ENCODE peak calls at places on chromosome 22, in seven cellular contexts. D, G, M, H, Q, S and T are unnamed samples.

GRCh38 chr22:45584121-45584570 is 81.5 kb downstream of the FBLN1 start:
- DNase-seq in D (no peak), G (no peak), M (peak), H (no peak), Q (no peak), S (no peak), T (peak)

GRCh38 chr22:41560095-41560487 is 719 bp upstream of the CSDC2 start:
- DNase-seq in D (no peak), G (no peak), M (no peak), H (no peak), Q (no peak), S (no peak), T (no peak)

GRCh38 chr22:20035375-20036084 is 14.6 kb downstream of the TANGO2 start:
- DNase-seq in D (no peak), G (no peak), M (no peak), H (no peak), Q (no peak), S (no peak), T (no peak)

GRCh38 chr22:39215070-39215396 is 29.7 kb downstream of the PDGFB start:
- DNase-seq in D (no peak), G (no peak), M (no peak), H (peak), Q (no peak), S (no peak), T (no peak)

GRCh38 chr22:40178417-40179409 is 988 bp downstream of the TNRC6B start:
- DNase-seq in D (no peak), G (no peak), M (no peak), H (peak), Q (no peak), S (peak), T (no peak)

GRCh38 chr22:29255064-29255621 is 12.6 kb downstream of the RHBDD3 start:
- DNase-seq in D (no peak), G (no peak), M (no peak), H (no peak), Q (no peak), S (no peak), T (no peak)

GRCh38 chr22:35587447-35587870 is 29.7 kb downstream of the MB start:
- DNase-seq in D (no peak), G (no peak), M (no peak), H (no peak), Q (no peak), S (no peak), T (no peak)

GRCh38 chr22:46574438-46574992 is 37.1 kb upstream of the CELSR1 start:
- DNase-seq in D (no peak), G (no peak), M (no peak), H (no peak), Q (no peak), S (no peak), T (no peak)

GRCh38 chr22:19109198-19110063 is 12.8 kb downstream of the DGCR2 start:
- DNase-seq in D (peak), G (peak), M (no peak), H (peak), Q (no peak), S (no peak), T (no peak)

GRCh38 chr22:24305260-24305692 is 34.6 kb downstream of the SPECC1L start:
- DNase-seq in D (no peak), G (no peak), M (no peak), H (no peak), Q (no peak), S (no peak), T (no peak)

GRCh38 chr22:36220457-36220921 is 18.8 kb downstream of the APOL2 start:
- DNase-seq in D (no peak), G (no peak), M (no peak), H (no peak), Q (no peak), S (no peak), T (peak)

GRCh38 chr22:45997077-45997774 is 20.3 kb upstream of the WNT7B start:
- DNase-seq in D (peak), G (no peak), M (peak), H (no peak), Q (no peak), S (peak), T (peak)

GRCh38 chr22:40385041-40385782 is 14.8 kb downstream of the SGSM3 start:
- DNase-seq in D (no peak), G (peak), M (no peak), H (no peak), Q (no peak), S (no peak), T (no peak)

GRCh38 chr22:24962094-24962493 is 9.6 kb downstream of the KIAA1671 start:
- DNase-seq in D (no peak), G (no peak), M (no peak), H (no peak), Q (no peak), S (no peak), T (no peak)

GRCh38 chr22:50082961-50083461 is 2.2 kb downstream of the MLC1 start:
- DNase-seq in D (no peak), G (no peak), M (no peak), H (no peak), Q (no peak), S (no peak), T (no peak)

GRCh38 chr22:21449531-21450319 is 17.5 kb upstream of the TMEM191C start:
- DNase-seq in D (no peak), G (no peak), M (no peak), H (peak), Q (no peak), S (peak), T (no peak)

GRCh38 chr22:19755145-19755710 is 5.3 kb upstream of the TBX1 start:
- DNase-seq in D (no peak), G (no peak), M (no peak), H (no peak), Q (no peak), S (no peak), T (no peak)

GRCh38 chr22:40310081-40310770 is 36.1 kb upstream of the ADSL start:
- DNase-seq in D (peak), G (no peak), M (no peak), H (no peak), Q (no peak), S (no peak), T (peak)

GRCh38 chr22:21941921-21942320 is 10.7 kb downstream of the PPM1F start:
- DNase-seq in D (no peak), G (no peak), M (no peak), H (no peak), Q (no peak), S (no peak), T (no peak)

GRCh38 chr22:38415046-38415445 is 40.0 kb downstream of the KCNJ4 start:
- DNase-seq in D (no peak), G (no peak), M (no peak), H (peak), Q (no peak), S (no peak), T (no peak)

GRCh38 chr22:47067331-47067890 is 305.0 kb downstream of the TBC1D22A start:
- DNase-seq in D (no peak), G (no peak), M (no peak), H (peak), Q (no peak), S (no peak), T (no peak)

GRCh38 chr22:26845016-26845728 is 187.8 kb downstream of the MIAT start:
- DNase-seq in D (no peak), G (no peak), M (peak), H (no peak), Q (no peak), S (no peak), T (no peak)